ENCODE peak calls at places on chromosomes 3 and 15, in four cellular contexts. U is K562, Q is SK-N-SH, Z is GM12878. T is an unnamed sample.

GRCh38 chr3:14412831-14413380 is 10.5 kb downstream of the SLC6A6 start:
- DNase-seq in Q (peak; percentile 69), U (no peak), Z (no peak), T (peak; percentile 75)

GRCh38 chr15:89810837-89811236 is 3.8 kb downstream of the ANPEP start:
- DNase-seq in Q (peak; percentile 17), U (no peak), Z (no peak), T (no peak)

GRCh38 chr3:127134887-127135240 is 58.1 kb upstream of the PRR23E start:
- DNase-seq in Q (no peak), U (no peak), Z (no peak), T (no peak)

GRCh38 chr3:125398952-125399351 is 23.8 kb upstream of the ZNF148 start:
- DNase-seq in U (peak; percentile 16), Q (no peak), Z (no peak), T (no peak)

GRCh38 chr3:160210799-160211221 is 14.4 kb upstream of the C3orf80 start:
- DNase-seq in Z (no peak), Q (no peak), U (peak; percentile 31), T (no peak)

GRCh38 chr3:140954576-140954975 is 12.9 kb downstream of the SLC25A36 start:
- DNase-seq in U (no peak), Q (no peak), Z (no peak), T (no peak)

GRCh38 chr3:71582612-71583568 is 638 bp downstream of the FOXP1 start:
- DNase-seq in Z (no peak), Q (peak; percentile 75), U (peak; percentile 83), T (no peak)

GRCh38 chr15:68558318-68559305 is 20.2 kb upstream of the CORO2B start:
- DNase-seq in Z (no peak), U (no peak), Q (no peak), T (peak; percentile 49)

GRCh38 chr3:55064164-55064563 is 136.3 kb upstream of the LRTM1 start:
- DNase-seq in Q (no peak), Z (no peak), U (no peak), T (no peak)

GRCh38 chr15:79172801-79173460 is 82.4 kb upstream of the RASGRF1 start:
- DNase-seq in Z (no peak), U (no peak), Q (no peak), T (no peak)

DNA sequence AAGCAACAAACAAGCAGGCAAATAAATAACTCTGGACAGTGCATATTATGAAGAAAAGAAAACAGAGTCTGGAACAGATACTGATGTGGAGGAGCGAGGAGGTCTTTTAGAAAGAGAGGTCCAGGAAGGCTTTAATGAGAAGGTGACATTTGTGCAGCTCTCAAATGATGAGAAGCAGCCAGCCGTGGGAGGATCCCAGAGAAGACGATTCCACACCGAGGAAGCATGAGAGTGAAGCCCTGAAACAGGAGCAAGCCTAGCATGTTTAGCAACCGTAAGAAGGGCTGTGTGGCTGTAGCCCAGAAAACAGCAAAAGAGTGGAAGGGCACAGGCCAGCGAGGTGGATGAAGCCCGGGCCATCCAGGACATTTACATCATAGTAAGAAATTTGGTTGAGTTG is 93.1 kb downstream of the RAD18 start:
- DNase-seq in Q (no peak), Z (no peak), U (no peak), T (no peak)
- TF ChIP-seq NRF1 in Q (no peak), Z (no peak), U (no peak), T (no peak)

DNA sequence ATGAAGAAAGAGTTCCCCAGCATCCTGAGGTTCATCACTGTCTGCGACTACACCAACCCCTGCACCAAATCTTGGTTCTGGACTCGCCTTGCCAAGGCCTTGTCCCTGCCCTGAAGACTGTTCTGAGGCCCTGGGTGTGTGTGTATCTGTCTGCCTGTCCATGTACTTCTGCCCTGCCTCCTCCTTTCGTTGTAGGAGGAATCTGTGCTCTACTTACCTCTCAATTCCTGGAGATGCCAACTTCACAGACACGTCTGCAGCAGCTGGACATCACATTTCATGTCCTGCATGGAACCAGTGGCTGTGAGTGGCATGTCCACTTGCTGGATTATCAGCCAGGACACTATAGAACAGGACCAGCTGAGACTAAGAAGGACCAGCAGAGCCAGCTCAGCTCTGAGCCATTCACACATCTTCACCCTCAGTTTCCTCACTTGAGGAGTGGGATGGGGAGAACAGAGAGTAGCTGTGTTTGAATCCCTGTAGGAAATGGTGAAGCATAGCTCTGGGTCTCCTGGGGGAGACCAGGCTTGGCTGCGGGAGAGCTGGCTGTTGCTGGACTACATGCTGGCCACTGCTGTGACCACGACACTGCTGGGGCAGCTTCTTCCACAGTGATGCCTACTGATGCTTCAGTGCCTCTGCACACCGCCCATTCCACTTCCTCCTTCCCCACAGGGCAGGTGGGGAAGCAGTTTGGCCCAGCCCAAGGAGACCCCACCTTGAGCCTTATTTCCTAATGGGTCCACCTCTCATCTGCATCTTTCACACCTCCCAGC is 2.9 kb downstream of the MYD88 start:
- DNase-seq in Q (no peak), Z (no peak), U (no peak), T (peak; percentile 26)
- TF ChIP-seq NRF1 in Q (no peak), Z (no peak), U (no peak), T (no peak)

GRCh38 chr3:189937302-189938255 is 183.1 kb downstream of the P3H2 start:
- DNase-seq in Q (no peak), Z (no peak), U (no peak), T (no peak)
- TF ChIP-seq NRF1 in Q (no peak), Z (no peak), U (no peak), T (no peak)

DNA sequence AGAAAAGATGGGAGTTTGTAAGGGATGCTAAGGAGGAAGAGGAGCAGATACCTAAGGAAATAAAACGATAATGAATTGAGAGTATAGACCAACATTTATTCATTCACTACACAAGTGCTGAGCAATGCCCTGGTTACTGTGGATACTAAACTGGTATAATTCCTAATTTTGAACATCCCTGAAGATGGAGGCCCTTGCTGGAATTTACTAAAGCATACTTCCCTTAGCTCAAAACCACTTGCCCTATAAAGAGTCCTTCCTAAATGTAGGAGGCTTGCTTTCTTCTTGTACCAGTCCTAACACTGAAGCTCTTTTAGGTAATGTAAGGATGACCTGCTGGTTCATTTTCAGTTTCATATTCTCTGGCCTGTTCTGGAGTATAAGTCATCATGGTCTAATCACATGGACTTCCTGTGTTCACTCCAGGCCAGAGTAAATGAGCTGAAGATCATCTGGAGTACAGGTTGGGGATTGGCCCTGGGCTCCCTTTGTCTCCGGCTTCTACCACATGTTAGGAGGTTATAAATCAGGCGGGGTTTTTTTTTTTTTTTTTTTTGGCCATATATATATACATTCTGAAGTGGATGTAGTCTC is 40.1 kb upstream of the MTMR10 start:
- DNase-seq in Z (peak; percentile 46), Q (no peak), U (no peak), T (no peak)
- TF ChIP-seq NRF1 in Z (no peak), Q (no peak), U (no peak), T (no peak)

DNA sequence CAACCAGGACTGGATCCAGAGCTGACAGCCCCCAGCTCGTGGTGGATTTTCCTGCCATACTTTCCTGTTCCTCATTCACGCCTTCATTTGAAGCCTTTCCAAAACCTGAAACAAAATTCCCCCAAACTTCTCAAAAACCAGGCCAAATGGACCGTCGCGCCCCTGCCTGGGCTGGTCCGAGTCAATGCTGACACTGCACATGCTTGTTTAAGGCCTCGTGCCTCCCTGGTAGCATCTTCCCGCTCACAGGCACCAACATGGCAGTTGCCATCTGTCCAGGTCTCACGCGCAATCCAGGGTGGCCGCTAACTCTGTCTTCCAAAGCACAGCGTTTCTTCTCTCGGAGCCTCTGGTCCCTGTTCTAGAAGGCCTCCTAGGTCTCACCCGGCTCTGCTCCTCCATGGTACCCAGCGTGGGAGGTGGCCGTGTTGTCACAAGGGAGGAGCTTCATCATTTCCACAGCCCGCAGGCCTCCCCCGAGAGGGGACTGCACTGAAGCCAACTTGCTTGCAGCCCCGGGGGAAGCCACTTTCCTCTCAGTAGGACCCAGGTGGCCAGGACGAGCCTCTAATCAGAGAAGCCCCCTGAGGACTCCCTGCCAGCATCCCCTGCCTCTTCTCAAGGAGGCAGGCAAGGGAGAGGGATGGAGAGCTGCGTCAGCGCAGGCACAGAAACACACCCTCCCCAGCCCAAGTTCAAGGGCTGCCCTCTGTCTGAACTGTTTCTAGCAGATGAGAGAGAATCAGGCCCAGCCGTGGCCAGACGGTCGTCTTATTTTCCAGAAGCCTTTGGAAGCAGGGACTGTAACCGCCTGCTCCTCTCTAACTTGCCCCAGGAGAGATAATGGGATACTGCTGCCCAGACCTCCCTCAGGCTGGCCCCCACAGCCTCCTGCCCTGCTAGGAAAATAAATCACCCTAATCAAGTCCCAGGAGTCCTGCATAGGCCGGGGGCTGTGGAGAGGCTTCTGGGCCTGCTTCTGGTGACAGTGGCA is 152.8 kb upstream of the TLE3 start:
- DNase-seq in Q (peak; percentile 77), Z (no peak), U (no peak), T (no peak)
- TF ChIP-seq NRF1 in Q (no peak), Z (no peak), U (no peak), T (no peak)

GRCh38 chr15:83602021-83602420 is 51.9 kb upstream of the ADAMTSL3 start:
- DNase-seq in U (no peak), Z (no peak), Q (no peak), T (no peak)
- TF ChIP-seq NRF1 in U (no peak), Z (no peak), Q (no peak), T (no peak)